ENCODE peak calls at places on chromosomes 3 and 15, in nine cellular contexts. O is IMR-90, P is upper lobe of left lung, H is A549, M is Peyer's patch, A is uterus, C is breast epithelium, J is sigmoid colon, T is tibial nerve. Q is an unnamed sample.

GRCh38 chr3:64908292-64908691 is 220.5 kb upstream of the ADAMTS9 start:
- DNase-seq in T (no peak), P (no peak), C (no peak), M (no peak), A (no peak), H (no peak), J (no peak), O (peak), Q (no peak)

GRCh38 chr3:14142567-14143270 is 17.9 kb downstream of the TMEM43 start:
- DNase-seq in C (peak), J (no peak), T (no peak), H (no peak), O (no peak), M (no peak), P (no peak), A (no peak), Q (no peak)

GRCh38 chr3:114830652-114831051 is 316.4 kb downstream of the ZBTB20 start:
- DNase-seq in C (no peak), H (no peak), J (no peak), P (no peak), A (no peak), M (no peak), T (no peak), O (no peak), Q (no peak)

GRCh38 chr3:190543656-190544055 is 29.8 kb downstream of the IL1RAP start:
- DNase-seq in M (no peak), C (no peak), T (no peak), J (no peak), A (no peak), P (no peak), H (no peak), O (no peak), Q (no peak)

GRCh38 chr3:159417761-159418160 is 570.9 kb upstream of the IL12A start:
- DNase-seq in O (no peak), C (no peak), P (no peak), T (no peak), J (no peak), A (no peak), M (no peak), H (no peak), Q (no peak)

GRCh38 chr15:89383635-89384604 is 49.3 kb upstream of the POLG start:
- DNase-seq in J (peak), A (peak), O (peak), C (peak), H (peak), P (no peak), T (peak), M (no peak), Q (no peak)

GRCh38 chr3:72065236-72065635 is 280.3 kb upstream of the PROK2 start:
- DNase-seq in A (no peak), T (no peak), O (no peak), J (no peak), M (no peak), P (no peak), H (no peak), C (no peak), Q (no peak)

GRCh38 chr3:8663177-8664061 is 18.8 kb upstream of the SSUH2 start:
- DNase-seq in P (no peak), A (no peak), C (peak), O (peak), H (peak), M (peak), T (peak), J (no peak), Q (peak)

GRCh38 chr15:68581725-68582124 is 2.9 kb downstream of the CORO2B start:
- DNase-seq in C (no peak), O (no peak), T (no peak), H (no peak), P (no peak), A (no peak), M (no peak), J (peak), Q (no peak)

GRCh38 chr3:74434406-74434805 is 180.1 kb downstream of the CNTN3 start:
- DNase-seq in A (no peak), J (no peak), T (no peak), H (no peak), C (no peak), M (no peak), O (no peak), P (no peak), Q (no peak)

GRCh38 chr3:12841085-12841969 is at the start of gene RPL32:
- DNase-seq in T (peak), P (peak), O (peak), H (peak), C (peak), J (peak), A (peak), M (peak), Q (peak)

GRCh38 chr3:108667312-108667711 is 77.8 kb downstream of the DZIP3 start:
- DNase-seq in P (no peak), J (no peak), A (no peak), C (no peak), M (no peak), O (no peak), T (no peak), H (no peak), Q (no peak)

GRCh38 chr3:144028798-144029411 is 57.3 kb downstream of the DIPK2A start:
- DNase-seq in A (no peak), O (no peak), J (no peak), H (no peak), M (no peak), C (no peak), T (peak), P (no peak), Q (no peak)

GRCh38 chr3:125186800-125187598 is 25.5 kb downstream of the SLC12A8 start:
- DNase-seq in T (no peak), M (no peak), C (no peak), A (no peak), O (no peak), H (no peak), J (no peak), P (peak), Q (no peak)

GRCh38 chr15:36942248-36942827 is 158.0 kb downstream of the MEIS2 start:
- DNase-seq in J (no peak), C (no peak), T (no peak), H (no peak), M (no peak), O (no peak), A (no peak), P (no peak), Q (no peak)

GRCh38 chr15:43795197-43795596 is 3.1 kb downstream of the SERF2 start:
- DNase-seq in M (no peak), H (no peak), C (no peak), O (no peak), J (no peak), P (no peak), A (no peak), T (no peak), Q (no peak)
- TF ChIP-seq POLR2A in M (no peak), H (no peak), C (no peak), O (no peak), J (no peak), P (no peak), A (no peak), T (no peak), Q (no peak)

GRCh38 chr3:187077537-187077936 is 61.8 kb downstream of the RPL39L start:
- DNase-seq in M (no peak), J (no peak), A (no peak), O (no peak), H (no peak), C (no peak), T (no peak), P (no peak), Q (no peak)

GRCh38 chr3:187079090-187080022 is 59.9 kb downstream of the RPL39L start:
- DNase-seq in A (no peak), T (no peak), M (no peak), H (no peak), C (no peak), J (no peak), P (no peak), O (no peak), Q (no peak)

GRCh38 chr3:187077085-187077484 is 62.2 kb downstream of the RPL39L start:
- DNase-seq in T (no peak), A (no peak), C (no peak), H (no peak), J (no peak), M (no peak), O (no peak), P (no peak), Q (no peak)

GRCh38 chr3:187072582-187072981 is 66.7 kb downstream of the RPL39L start:
- DNase-seq in M (no peak), O (no peak), C (no peak), T (no peak), P (no peak), J (no peak), H (no peak), A (no peak), Q (no peak)

DNA sequence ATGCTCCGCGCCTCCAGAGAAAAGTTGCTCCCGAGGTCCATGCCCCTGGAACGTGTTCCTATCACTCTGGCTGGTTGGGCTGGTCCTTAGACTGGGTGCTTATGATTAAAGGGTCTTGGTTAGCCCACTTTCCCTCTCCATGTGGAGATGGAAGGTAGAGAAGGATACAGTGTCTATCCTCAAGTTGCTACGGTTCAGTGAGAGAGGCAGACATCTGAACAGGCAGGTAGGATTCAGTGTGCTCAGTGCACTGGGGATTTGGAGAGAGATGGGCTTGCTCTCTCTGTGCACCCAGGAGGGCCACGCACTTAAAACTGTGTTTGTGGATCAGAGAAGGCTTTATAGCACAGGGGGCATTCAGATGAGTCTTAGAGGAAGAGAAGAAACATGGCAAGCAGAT is 63.0 kb downstream of the RPL39L start:
- DNase-seq in J (no peak), P (no peak), M (no peak), C (no peak), A (no peak), T (no peak), O (no peak), H (no peak), Q (no peak)
- TF ChIP-seq POLR2A in J (no peak), P (no peak), M (no peak), C (no peak), A (no peak), T (no peak), O (no peak), H (no peak), Q (no peak)

DNA sequence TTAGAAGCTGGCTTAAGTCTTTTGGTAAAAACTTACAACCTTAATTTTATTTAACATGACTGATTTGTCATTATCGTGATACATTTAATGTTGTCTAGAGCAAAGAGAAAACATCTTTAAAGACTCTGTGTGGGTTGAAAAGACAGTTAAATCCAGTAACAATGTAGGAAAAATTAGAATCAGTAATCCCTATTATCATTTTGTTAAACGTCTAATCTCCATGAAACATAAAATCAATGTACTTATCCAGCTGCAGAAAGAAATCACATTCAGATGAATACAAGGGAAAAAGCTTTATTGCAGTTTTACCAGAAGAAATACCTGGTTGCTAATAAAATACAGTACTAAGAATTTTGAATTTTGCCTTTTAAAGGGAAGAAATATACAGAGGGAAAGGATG is 21.2 kb upstream of the SETMAR start:
- DNase-seq in A (no peak), P (no peak), M (no peak), C (no peak), J (no peak), T (no peak), H (no peak), O (no peak), Q (no peak)
- TF ChIP-seq POLR2A in A (no peak), P (no peak), M (no peak), C (no peak), J (no peak), T (no peak), H (no peak), O (no peak), Q (no peak)

GRCh38 chr3:53806182-53807116 is 39.8 kb downstream of the CHDH start:
- DNase-seq in O (peak), M (no peak), P (no peak), H (peak), T (no peak), J (peak), A (no peak), C (no peak), Q (no peak)
- TF ChIP-seq POLR2A in O (no peak), M (peak), P (no peak), H (no peak), T (no peak), J (no peak), A (no peak), C (no peak), Q (no peak)

GRCh38 chr3:39407773-39408492 is 1.4 kb downstream of the RPSA start:
- DNase-seq in C (no peak), P (no peak), J (no peak), H (no peak), T (no peak), M (no peak), A (no peak), O (peak), Q (no peak)

GRCh38 chr3:39407259-39407629 is 724 bp downstream of the RPSA start:
- DNase-seq in H (no peak), O (peak), M (no peak), C (no peak), P (no peak), T (no peak), A (no peak), J (no peak), Q (no peak)

GRCh38 chr3:39409514-39410136 is 3.1 kb downstream of the RPSA start:
- DNase-seq in J (no peak), P (no peak), H (no peak), T (no peak), C (no peak), A (no peak), O (no peak), M (no peak), Q (no peak)

GRCh38 chr3:39406368-39407258 is at the start of gene RPSA:
- DNase-seq in O (peak), M (peak), T (peak), H (peak), J (peak), C (peak), A (peak), P (peak), Q (peak)

DNA sequence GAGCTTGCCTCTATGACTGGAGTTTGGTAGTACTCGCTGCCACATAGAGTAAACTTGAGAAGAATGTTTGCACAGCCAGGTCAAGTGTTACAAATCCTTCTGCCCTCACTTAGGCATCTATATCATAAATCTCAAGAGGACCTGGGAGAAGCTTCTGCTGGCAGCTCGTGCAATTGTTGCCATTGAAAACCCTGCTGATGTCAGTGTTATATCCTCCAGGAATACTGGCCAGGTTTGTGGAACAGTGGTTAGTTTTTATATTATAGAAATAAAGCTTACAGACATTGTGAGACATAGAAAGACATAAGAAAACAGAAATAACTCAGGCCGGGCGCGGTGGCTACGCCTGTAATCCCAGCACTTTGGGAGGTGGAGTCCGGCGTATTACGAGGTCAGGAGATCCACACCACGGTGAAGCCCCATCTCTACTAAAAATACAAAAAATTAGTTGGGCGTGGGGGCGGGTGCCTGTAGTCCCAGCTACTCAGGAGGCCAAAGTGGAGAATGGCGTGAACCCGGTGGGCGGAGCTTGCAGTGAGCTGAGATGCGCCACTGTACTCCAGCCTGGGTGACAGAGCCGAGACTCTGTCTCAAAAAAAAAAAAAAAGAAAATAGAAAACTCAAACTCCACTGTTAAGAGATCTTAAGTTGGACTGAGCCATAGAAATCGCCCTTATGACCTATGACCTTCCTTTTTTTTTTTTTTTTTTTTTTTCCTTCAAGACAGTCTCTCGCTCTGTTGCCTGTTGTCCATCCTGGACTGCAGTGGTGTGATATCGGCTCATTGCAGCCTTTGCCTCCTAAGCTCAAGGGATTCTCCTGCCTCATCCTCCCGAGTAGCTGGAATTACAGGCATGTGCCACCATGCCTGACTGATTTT is 2.2 kb downstream of the RPSA start:
- DNase-seq in H (no peak), T (no peak), J (no peak), A (no peak), M (no peak), P (no peak), C (no peak), O (no peak), Q (peak)
- TF ChIP-seq POLR2A in H (no peak), T (no peak), J (no peak), A (no peak), M (no peak), P (no peak), C (no peak), O (no peak), Q (no peak)

GRCh38 chr15:57667171-57667924 is 39.2 kb upstream of the POLR2M start:
- DNase-seq in T (no peak), A (peak), J (no peak), P (peak), O (peak), H (peak), M (no peak), C (no peak), Q (no peak)
- TF ChIP-seq POLR2A in T (no peak), A (no peak), J (no peak), P (no peak), O (no peak), H (no peak), M (no peak), C (no peak), Q (no peak)

DNA sequence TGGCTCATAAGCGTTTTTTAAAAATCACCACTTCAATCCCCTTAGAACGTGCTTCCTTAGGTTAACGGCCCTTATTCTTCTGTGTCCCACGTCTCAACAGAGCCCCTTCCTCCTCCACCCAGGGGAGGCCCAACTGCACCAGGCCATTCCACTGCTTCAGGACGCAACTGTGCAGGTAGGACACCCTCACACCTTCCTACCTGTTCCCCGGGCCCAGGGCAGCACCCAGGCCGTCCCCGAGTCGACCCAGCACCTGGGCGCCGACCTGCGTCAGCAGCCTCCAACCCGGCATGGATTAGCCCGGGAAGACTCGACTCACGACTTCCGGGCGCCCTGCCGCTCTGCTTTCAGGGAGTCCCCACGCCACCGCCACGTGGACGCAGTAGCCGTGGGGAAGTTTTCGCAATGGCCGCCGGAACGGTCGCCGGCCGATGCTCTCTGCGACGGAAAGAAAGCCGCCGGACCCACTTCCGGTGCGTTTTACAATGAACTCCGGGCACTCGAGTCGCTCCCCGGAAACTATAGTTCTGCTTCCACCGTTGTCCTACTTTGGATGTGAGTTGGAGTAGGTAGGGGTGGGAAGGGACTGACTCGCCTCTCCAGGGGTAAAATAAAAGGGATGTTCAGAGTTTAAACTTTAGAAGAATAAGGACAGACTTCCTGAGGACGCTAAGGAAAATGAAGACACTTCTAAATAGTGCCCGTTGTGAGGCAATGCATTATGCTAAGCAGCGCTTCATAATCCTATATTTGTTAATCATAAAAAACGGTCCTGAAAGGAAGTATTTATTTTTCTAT is at the start of gene MRPL3:
- DNase-seq in C (peak), A (peak), M (peak), H (peak), T (peak), O (peak), J (peak), P (peak), Q (peak)
- TF ChIP-seq POLR2A in C (no peak), A (peak), M (peak), H (peak), T (peak), O (peak), J (no peak), P (no peak), Q (peak)

GRCh38 chr3:51393096-51393495 is 2.0 kb downstream of the RBM15B start:
- DNase-seq in P (peak), M (no peak), T (no peak), H (no peak), O (no peak), C (no peak), A (no peak), J (no peak), Q (no peak)

GRCh38 chr3:51392301-51393095 is 1.4 kb downstream of the RBM15B start:
- DNase-seq in H (no peak), J (no peak), T (no peak), M (no peak), O (no peak), P (peak), C (no peak), A (no peak), Q (no peak)

GRCh38 chr3:51391566-51392300 is 648 bp downstream of the RBM15B start:
- DNase-seq in H (no peak), J (no peak), M (peak), A (no peak), P (peak), O (peak), T (no peak), C (no peak), Q (peak)

GRCh38 chr3:51394541-51394940 is 3.5 kb downstream of the RBM15B start:
- DNase-seq in C (no peak), J (no peak), O (no peak), A (no peak), T (no peak), M (no peak), H (no peak), P (no peak), Q (no peak)

GRCh38 chr3:51393564-51393963 is 2.5 kb downstream of the RBM15B start:
- DNase-seq in H (no peak), M (no peak), T (no peak), O (no peak), A (no peak), C (no peak), P (peak), J (no peak), Q (no peak)
- TF ChIP-seq POLR2A in H (no peak), M (no peak), T (no peak), O (no peak), A (no peak), C (no peak), P (no peak), J (no peak), Q (no peak)